ENCODE peak calls at places on chromosomes 5 and 9, in seven cellular contexts. B is mesendoderm, J is IMR-90, T is mesenchymal stem cell, Q is neuronal stem cell, V is trophoblast cell, D is H1. S is an unnamed sample.

GRCh38 chr5:141649056-141649688 is 2.0 kb downstream of the FCHSD1 start:
- DNase-seq in J (no peak), B (no peak), V (no peak), T (no peak), D (no peak), Q (no peak), S (no peak)

GRCh38 chr5:154461531-154461930 is 15.7 kb downstream of the SAP30L start:
- DNase-seq in B (peak), T (peak), J (peak), V (peak), Q (no peak), D (no peak), S (peak)

GRCh38 chr9:83955985-83956287 is 24.1 kb downstream of the HNRNPK start:
- DNase-seq in V (no peak), T (no peak), B (no peak), D (no peak), Q (no peak), J (no peak), S (no peak)

GRCh38 chr5:107272954-107273353 is 397.8 kb downstream of the EFNA5 start:
- DNase-seq in V (no peak), B (peak), J (no peak), D (no peak), T (no peak), Q (no peak), S (no peak)

GRCh38 chr5:33369470-33370134 is 71.2 kb upstream of the TARS1 start:
- DNase-seq in V (no peak), T (peak), D (no peak), B (no peak), J (peak), Q (no peak), S (no peak)

GRCh38 chr5:20680718-20681302 is 692.8 kb upstream of the CDH18 start:
- DNase-seq in D (no peak), Q (no peak), B (peak), T (no peak), J (no peak), V (no peak), S (peak)

GRCh38 chr5:152237531-152237930 is 167.5 kb downstream of the NMUR2 start:
- DNase-seq in Q (no peak), D (no peak), V (no peak), B (no peak), J (no peak), T (no peak), S (no peak)

GRCh38 chr9:71669265-71669975 is 98.9 kb downstream of the CEMIP2 start:
- DNase-seq in Q (no peak), V (no peak), J (no peak), T (no peak), B (no peak), D (no peak), S (no peak)

GRCh38 chr5:119439140-119439625 is 13.1 kb upstream of the HSD17B4 start:
- DNase-seq in D (no peak), T (no peak), V (no peak), B (no peak), J (no peak), Q (no peak), S (no peak)

GRCh38 chr5:71757590-71758543 is 38.8 kb downstream of the CARTPT start:
- DNase-seq in Q (peak), T (peak), V (peak), J (peak), B (peak), D (peak), S (peak)

GRCh38 chr5:78518365-78519197 is 130.0 kb downstream of the LHFPL2 start:
- DNase-seq in D (no peak), V (peak), T (peak), J (peak), B (peak), Q (no peak), S (no peak)

GRCh38 chr5:96961053-96961452 is 25.2 kb downstream of the LNPEP start:
- DNase-seq in B (no peak), T (no peak), V (no peak), Q (no peak), J (no peak), D (no peak), S (no peak)

GRCh38 chr9:16312116-16312515 is 558.4 kb downstream of the BNC2 start:
- DNase-seq in B (peak), J (no peak), Q (no peak), T (no peak), V (no peak), D (no peak), S (peak)

GRCh38 chr5:8923516-8923915 is 622.4 kb downstream of the SEMA5A start:
- DNase-seq in B (no peak), Q (no peak), V (no peak), T (no peak), D (no peak), J (peak), S (no peak)

GRCh38 chr5:58887721-58888409 is 305.0 kb downstream of the RAB3C start:
- DNase-seq in J (peak), Q (no peak), V (no peak), B (peak), T (peak), D (no peak), S (no peak)

GRCh38 chr9:133144142-133144886 is 19.4 kb downstream of the GBGT1 start:
- DNase-seq in Q (peak), J (peak), D (no peak), T (peak), B (peak), V (peak), S (peak)

GRCh38 chr9:7033611-7034010 is 275.8 kb downstream of the KDM4C start:
- DNase-seq in D (no peak), B (no peak), T (no peak), Q (no peak), J (no peak), V (no peak), S (no peak)

GRCh38 chr9:99578666-99579065 is 243.0 kb upstream of the NR4A3 start:
- DNase-seq in T (no peak), Q (no peak), J (no peak), V (no peak), B (no peak), D (no peak), S (no peak)

GRCh38 chr5:98458004-98458403 is 315.5 kb upstream of the RGMB start:
- DNase-seq in T (peak), J (peak), Q (no peak), D (no peak), V (no peak), B (peak), S (no peak)

GRCh38 chr5:59401637-59402036 is 491.9 kb downstream of the PDE4D start:
- DNase-seq in V (no peak), D (no peak), B (no peak), T (no peak), J (no peak), Q (no peak), S (no peak)

GRCh38 chr5:132661231-132662003 is 3.4 kb downstream of the IL13 start:
- DNase-seq in T (no peak), J (no peak), B (no peak), V (no peak), Q (no peak), D (no peak), S (no peak)

GRCh38 chr5:73180561-73180960 is 7.6 kb downstream of the TMEM174 start:
- DNase-seq in D (no peak), J (peak), T (no peak), V (no peak), B (no peak), Q (no peak), S (no peak)

GRCh38 chr5:172441262-172441751 is 13.0 kb downstream of the SH3PXD2B start:
- DNase-seq in Q (no peak), T (no peak), V (peak), B (no peak), J (no peak), D (no peak), S (no peak)

GRCh38 chr9:90433398-90433890 is 209.2 kb downstream of the DIRAS2 start:
- DNase-seq in T (peak), B (peak), Q (peak), J (no peak), D (peak), V (peak), S (peak)

GRCh38 chr5:139193928-139194327 is 4.2 kb downstream of the SIL1 start:
- DNase-seq in J (no peak), B (peak), D (no peak), T (no peak), V (peak), Q (no peak), S (no peak)

GRCh38 chr5:172775326-172776234 is 4.6 kb upstream of the DUSP1 start:
- DNase-seq in V (peak), B (peak), D (no peak), J (peak), Q (no peak), T (peak), S (no peak)

GRCh38 chr5:69335341-69335975 is 2.9 kb upstream of the CCDC125 start:
- DNase-seq in V (no peak), B (no peak), D (no peak), Q (no peak), T (peak), J (no peak), S (no peak)

GRCh38 chr9:91119147-91119546 is 242.6 kb downstream of the AUH start:
- DNase-seq in Q (no peak), V (peak), D (no peak), B (peak), T (peak), J (peak), S (no peak)

GRCh38 chr5:36606437-36607113 is at the start of gene SLC1A3:
- DNase-seq in B (peak), Q (peak), T (peak), J (peak), D (no peak), V (peak), S (peak)

DNA sequence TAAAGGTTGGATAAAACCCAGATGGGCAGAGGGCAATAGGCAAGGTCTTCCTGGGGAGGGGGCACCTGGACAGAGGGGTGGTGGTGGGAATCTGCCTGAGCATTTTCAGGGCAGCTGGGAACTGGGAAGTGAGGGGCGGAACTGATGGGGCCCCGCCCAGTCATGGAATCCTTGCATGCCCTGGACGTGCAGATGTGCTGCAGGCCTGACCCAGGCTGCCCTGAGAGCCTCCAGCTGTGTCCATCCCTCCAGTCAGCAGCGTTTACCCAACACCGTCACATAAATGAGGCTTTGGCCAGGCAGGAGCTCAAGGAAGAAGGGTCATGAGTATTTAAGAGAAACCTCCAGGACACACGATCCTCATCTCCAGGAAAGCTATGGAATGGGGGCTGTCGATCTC is 70.3 kb downstream of the DAB2IP start:
- DNase-seq in V (no peak), J (peak), T (peak), Q (no peak), B (no peak), D (no peak), S (no peak)
- H3K23ac ChIP-seq in V (no peak), J (no peak), T (no peak), Q (no peak), B (no peak), D (no peak), S (no peak)

DNA sequence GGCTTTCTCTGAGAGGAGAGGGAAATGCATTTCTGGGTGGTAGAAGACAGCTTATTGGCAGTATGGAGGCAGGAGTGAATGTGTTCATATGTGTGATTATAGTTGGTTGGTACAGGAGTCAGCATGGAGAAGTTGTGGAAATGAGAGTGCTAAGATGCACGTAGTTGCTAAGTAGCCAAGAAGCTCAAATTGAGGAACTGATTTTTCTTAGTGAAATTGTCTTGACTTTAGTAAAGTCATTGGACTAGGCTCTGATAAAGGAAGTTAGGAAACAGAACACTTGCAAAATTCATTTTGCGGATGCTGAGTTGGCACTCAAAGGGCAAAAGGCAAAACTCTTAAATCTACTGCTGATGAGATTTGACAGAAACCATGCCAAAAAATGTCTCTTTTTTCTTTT is 158.9 kb upstream of the VCAN start:
- DNase-seq in Q (no peak), T (no peak), V (no peak), J (no peak), D (no peak), B (no peak), S (no peak)
- H3K18ac ChIP-seq in Q (no peak), T (no peak), V (no peak), J (no peak), D (no peak), B (no peak), S (no peak)

GRCh38 chr9:129972816-129973215 is 70.2 kb downstream of the FNBP1 start:
- DNase-seq in T (no peak), J (no peak), D (no peak), V (peak), B (no peak), Q (no peak), S (no peak)
- H3K23ac ChIP-seq in T (no peak), J (no peak), D (no peak), V (no peak), B (no peak), Q (no peak), S (no peak)

GRCh38 chr5:168935183-168935582 is 356.0 kb upstream of the PANK3 start:
- DNase-seq in D (no peak), B (no peak), V (no peak), Q (no peak), J (no peak), T (no peak), S (no peak)
- H3K18ac ChIP-seq in D (no peak), B (no peak), V (no peak), Q (no peak), J (no peak), T (no peak), S (no peak)

GRCh38 chr5:161857358-161857757 is 9.4 kb downstream of the GABRA1 start:
- DNase-seq in V (no peak), B (no peak), D (no peak), Q (no peak), T (no peak), J (no peak), S (no peak)
- H3K23ac ChIP-seq in V (no peak), B (no peak), D (no peak), Q (no peak), T (no peak), J (no peak), S (no peak)

GRCh38 chr5:129171194-129171944 is 76.8 kb downstream of the ISOC1 start:
- DNase-seq in D (no peak), T (no peak), V (no peak), J (no peak), Q (no peak), B (peak), S (no peak)
- H3K18ac ChIP-seq in D (no peak), T (no peak), V (no peak), J (no peak), Q (no peak), B (no peak), S (no peak)

GRCh38 chr5:41370482-41370881 is 139.9 kb downstream of the PLCXD3 start:
- DNase-seq in J (no peak), B (peak), V (no peak), D (no peak), Q (no peak), T (no peak), S (no peak)

GRCh38 chr5:41369799-41370198 is 140.6 kb downstream of the PLCXD3 start:
- DNase-seq in B (peak), V (no peak), T (no peak), J (no peak), D (no peak), Q (no peak), S (no peak)

GRCh38 chr5:41368158-41368557 is 142.2 kb downstream of the PLCXD3 start:
- DNase-seq in Q (no peak), J (peak), D (no peak), T (no peak), B (no peak), V (no peak), S (no peak)

GRCh38 chr5:41371741-41372140 is 138.7 kb downstream of the PLCXD3 start:
- DNase-seq in B (no peak), J (peak), Q (no peak), D (no peak), T (no peak), V (peak), S (no peak)
- H3K23ac ChIP-seq in B (no peak), J (no peak), Q (no peak), D (no peak), T (no peak), V (no peak), S (no peak)

GRCh38 chr9:75064307-75065025 is 23.5 kb downstream of the NMRK1 start:
- DNase-seq in T (no peak), D (no peak), B (no peak), J (peak), Q (no peak), V (no peak), S (no peak)
- H3K18ac ChIP-seq in T (no peak), D (no peak), B (no peak), J (no peak), Q (no peak), V (no peak), S (no peak)

GRCh38 chr5:170104299-170104698 is 1.4 kb upstream of the FOXI1 start:
- DNase-seq in B (no peak), J (no peak), T (no peak), Q (no peak), V (no peak), D (no peak), S (peak)
- H3K23ac ChIP-seq in B (no peak), J (no peak), T (no peak), Q (no peak), V (no peak), D (no peak), S (no peak)

GRCh38 chr5:1494780-1495524 is 28.8 kb downstream of the LPCAT1 start:
- DNase-seq in Q (no peak), B (no peak), V (no peak), D (no peak), T (no peak), J (no peak), S (no peak)
- H3K18ac ChIP-seq in Q (no peak), B (no peak), V (peak), D (no peak), T (no peak), J (no peak), S (no peak)